ENCODE peak calls at places on chromosomes 3 and 15, in nine cellular contexts. One of them, this sample, is unnamed.

GRCh38 chr15:33846862-33847261 is 121.4 kb upstream of the CHRM5 start:
- DNase-seq in fibroblast of the aortic adventitia: no peak
- DNase-seq in natural killer cell: no peak
- DNase-seq in caudate nucleus: no peak
- DNase-seq in endothelial cell: no peak
- DNase-seq in tibial nerve: no peak
- DNase-seq in NCI-H345: no peak
- DNase-seq in upper lobe of right lung: no peak
- DNase-seq in spleen: no peak
- DNase-seq in this sample: no peak

GRCh38 chr3:46017720-46018119 is 9.6 kb downstream of the XCR1 start:
- DNase-seq in fibroblast of the aortic adventitia: peak
- DNase-seq in natural killer cell: no peak
- DNase-seq in caudate nucleus: no peak
- DNase-seq in endothelial cell: no peak
- DNase-seq in tibial nerve: peak
- DNase-seq in NCI-H345: no peak
- DNase-seq in upper lobe of right lung: no peak
- DNase-seq in spleen: no peak
- DNase-seq in this sample: no peak

GRCh38 chr3:120438971-120439370 is 11.8 kb downstream of the FSTL1 start:
- DNase-seq in fibroblast of the aortic adventitia: peak
- DNase-seq in natural killer cell: no peak
- DNase-seq in caudate nucleus: no peak
- DNase-seq in endothelial cell: no peak
- DNase-seq in tibial nerve: no peak
- DNase-seq in NCI-H345: no peak
- DNase-seq in upper lobe of right lung: no peak
- DNase-seq in spleen: no peak
- DNase-seq in this sample: peak

GRCh38 chr15:31374489-31374888 is 47.9 kb downstream of the KLF13 start:
- DNase-seq in fibroblast of the aortic adventitia: no peak
- DNase-seq in natural killer cell: no peak
- DNase-seq in caudate nucleus: no peak
- DNase-seq in endothelial cell: no peak
- DNase-seq in tibial nerve: no peak
- DNase-seq in NCI-H345: no peak
- DNase-seq in upper lobe of right lung: no peak
- DNase-seq in spleen: peak
- DNase-seq in this sample: no peak

GRCh38 chr15:42549052-42549491 is 434 bp downstream of the HAUS2 start:
- DNase-seq in fibroblast of the aortic adventitia: peak
- DNase-seq in natural killer cell: no peak
- DNase-seq in caudate nucleus: no peak
- DNase-seq in endothelial cell: no peak
- DNase-seq in tibial nerve: peak
- DNase-seq in NCI-H345: no peak
- DNase-seq in upper lobe of right lung: no peak
- DNase-seq in spleen: no peak
- DNase-seq in this sample: no peak

GRCh38 chr3:22585504-22585903 is 617.6 kb upstream of the UBE2E2 start:
- DNase-seq in fibroblast of the aortic adventitia: no peak
- DNase-seq in natural killer cell: no peak
- DNase-seq in caudate nucleus: no peak
- DNase-seq in endothelial cell: no peak
- DNase-seq in tibial nerve: no peak
- DNase-seq in NCI-H345: no peak
- DNase-seq in upper lobe of right lung: no peak
- DNase-seq in spleen: no peak
- DNase-seq in this sample: no peak

GRCh38 chr3:30073622-30074021 is 532.8 kb upstream of the TGFBR2 start:
- DNase-seq in fibroblast of the aortic adventitia: no peak
- DNase-seq in natural killer cell: no peak
- DNase-seq in caudate nucleus: no peak
- DNase-seq in endothelial cell: no peak
- DNase-seq in tibial nerve: no peak
- DNase-seq in NCI-H345: peak
- DNase-seq in upper lobe of right lung: no peak
- DNase-seq in spleen: no peak
- DNase-seq in this sample: no peak

GRCh38 chr15:95227235-95227634 is 995.9 kb downstream of the MCTP2 start:
- DNase-seq in fibroblast of the aortic adventitia: no peak
- DNase-seq in natural killer cell: no peak
- DNase-seq in caudate nucleus: no peak
- DNase-seq in endothelial cell: no peak
- DNase-seq in tibial nerve: no peak
- DNase-seq in NCI-H345: no peak
- DNase-seq in upper lobe of right lung: no peak
- DNase-seq in spleen: no peak
- DNase-seq in this sample: no peak

GRCh38 chr15:82805994-82806406 is at the start of gene FSD2:
- DNase-seq in fibroblast of the aortic adventitia: no peak
- DNase-seq in natural killer cell: no peak
- DNase-seq in caudate nucleus: no peak
- DNase-seq in endothelial cell: no peak
- DNase-seq in tibial nerve: no peak
- DNase-seq in NCI-H345: no peak
- DNase-seq in upper lobe of right lung: no peak
- DNase-seq in spleen: no peak
- DNase-seq in this sample: peak

GRCh38 chr15:45023659-45024320 is 795 bp downstream of the SORD start:
- DNase-seq in fibroblast of the aortic adventitia: peak
- DNase-seq in natural killer cell: no peak
- DNase-seq in caudate nucleus: no peak
- DNase-seq in endothelial cell: no peak
- DNase-seq in tibial nerve: no peak
- DNase-seq in NCI-H345: no peak
- DNase-seq in upper lobe of right lung: no peak
- DNase-seq in spleen: no peak
- DNase-seq in this sample: no peak

GRCh38 chr15:84749111-84749991 is 959 bp downstream of the ZNF592 start:
- DNase-seq in fibroblast of the aortic adventitia: peak
- DNase-seq in natural killer cell: peak
- DNase-seq in caudate nucleus: no peak
- DNase-seq in endothelial cell: peak
- DNase-seq in tibial nerve: no peak
- DNase-seq in NCI-H345: no peak
- DNase-seq in upper lobe of right lung: peak
- DNase-seq in spleen: peak
- DNase-seq in this sample: peak

GRCh38 chr15:58549013-58549779 is 117.4 kb downstream of the LIPC start:
- DNase-seq in fibroblast of the aortic adventitia: peak
- DNase-seq in natural killer cell: no peak
- DNase-seq in caudate nucleus: no peak
- DNase-seq in endothelial cell: no peak
- DNase-seq in tibial nerve: no peak
- DNase-seq in NCI-H345: no peak
- DNase-seq in upper lobe of right lung: no peak
- DNase-seq in spleen: no peak
- DNase-seq in this sample: peak

GRCh38 chr15:42491540-42492225 is 742 bp upstream of the ZNF106 start:
- DNase-seq in fibroblast of the aortic adventitia: peak
- DNase-seq in natural killer cell: no peak
- DNase-seq in caudate nucleus: no peak
- DNase-seq in endothelial cell: no peak
- DNase-seq in tibial nerve: no peak
- DNase-seq in NCI-H345: no peak
- DNase-seq in upper lobe of right lung: no peak
- DNase-seq in spleen: no peak
- DNase-seq in this sample: no peak

GRCh38 chr3:126514161-126514560 is 3.4 kb downstream of the UROC1 start:
- DNase-seq in fibroblast of the aortic adventitia: no peak
- DNase-seq in natural killer cell: no peak
- DNase-seq in caudate nucleus: no peak
- DNase-seq in endothelial cell: no peak
- DNase-seq in tibial nerve: no peak
- DNase-seq in NCI-H345: no peak
- DNase-seq in upper lobe of right lung: peak
- DNase-seq in spleen: peak
- DNase-seq in this sample: no peak

GRCh38 chr3:116517308-116517707 is 72.0 kb upstream of the LSAMP start:
- DNase-seq in fibroblast of the aortic adventitia: peak
- DNase-seq in natural killer cell: no peak
- DNase-seq in caudate nucleus: no peak
- DNase-seq in endothelial cell: no peak
- DNase-seq in tibial nerve: no peak
- DNase-seq in NCI-H345: no peak
- DNase-seq in upper lobe of right lung: no peak
- DNase-seq in spleen: no peak
- DNase-seq in this sample: no peak